ENCODE peak calls at places on chromosomes 11 and 22, in ten cellular contexts. Z is A549; L is NCI-H1105; X is Calu3; C is stimulated activated CD4-positive, alpha-beta T cell treated with anti-CD3 and anti-CD28 coated beads, Interleukin-4, amount 100 ng/mL, for 48 hours; O is aorta; D is choroid plexus epithelial cell; J is posterior cingulate gyrus; K is amniotic stem cell; Q is GOT3. Y is an unnamed sample.

GRCh38 chr11:116232364-116232801 is 540.4 kb downstream of the BUD13 start:
- DNase-seq in Z (no peak), L (peak), X (no peak), C (no peak), O (no peak), D (no peak), J (no peak), K (no peak), Q (no peak), Y (no peak)

GRCh38 chr22:46649176-46650077 is 29.2 kb downstream of the GRAMD4 start:
- DNase-seq in Z (peak), L (peak), X (no peak), C (no peak), O (no peak), D (peak), J (no peak), K (no peak), Q (no peak), Y (no peak)

GRCh38 chr11:47028530-47029093 is 92.1 kb downstream of the CSTPP1 start:
- DNase-seq in Z (no peak), L (no peak), X (no peak), C (no peak), O (no peak), D (no peak), J (no peak), K (no peak), Q (no peak), Y (no peak)

GRCh38 chr11:129950319-129951034 is 52.2 kb downstream of the PRDM10 start:
- DNase-seq in Z (no peak), L (no peak), X (no peak), C (no peak), O (no peak), D (peak), J (peak), K (no peak), Q (no peak), Y (no peak)

GRCh38 chr11:119741369-119742262 is 12.6 kb upstream of the NECTIN1 start:
- DNase-seq in Z (peak), L (no peak), X (peak), C (peak), O (peak), D (no peak), J (peak), K (no peak), Q (no peak), Y (no peak)

GRCh38 chr11:72669527-72669926 is 4.7 kb downstream of the PDE2A start:
- DNase-seq in Z (no peak), L (no peak), X (no peak), C (no peak), O (no peak), D (no peak), J (no peak), K (no peak), Q (no peak), Y (no peak)

GRCh38 chr11:40384991-40385390 is 1074.5 kb downstream of the LRRC4C start:
- DNase-seq in Z (no peak), L (no peak), X (no peak), C (no peak), O (no peak), D (peak), J (no peak), K (peak), Q (no peak), Y (no peak)

GRCh38 chr11:118622376-118623290 is 15.2 kb downstream of the PHLDB1 start:
- DNase-seq in Z (peak), L (peak), X (peak), C (no peak), O (peak), D (peak), J (peak), K (peak), Q (no peak), Y (peak)

GRCh38 chr11:103659138-103659734 is 377.2 kb upstream of the DDI1 start:
- DNase-seq in Z (peak), L (no peak), X (peak), C (no peak), O (no peak), D (peak), J (no peak), K (no peak), Q (no peak), Y (peak)

GRCh38 chr11:78737891-78738290 is 163.2 kb upstream of the NARS2 start:
- DNase-seq in Z (no peak), L (no peak), X (no peak), C (no peak), O (no peak), D (peak), J (no peak), K (no peak), Q (no peak), Y (no peak)

GRCh38 chr11:33652001-33652400 is 48.6 kb downstream of the C11orf91 start:
- DNase-seq in Z (no peak), L (no peak), X (no peak), C (no peak), O (no peak), D (peak), J (no peak), K (no peak), Q (no peak), Y (no peak)

GRCh38 chr22:50476819-50477344 is 2.0 kb upstream of the SBF1 start:
- DNase-seq in Z (no peak), L (no peak), X (no peak), C (no peak), O (no peak), D (no peak), J (no peak), K (no peak), Q (no peak), Y (no peak)

GRCh38 chr11:35146074-35146521 is 7.1 kb downstream of the CD44 start:
- DNase-seq in Z (no peak), L (no peak), X (peak), C (peak), O (no peak), D (no peak), J (no peak), K (no peak), Q (no peak), Y (no peak)

GRCh38 chr11:66363805-66364535 is 7.6 kb downstream of the SLC29A2 start:
- DNase-seq in Z (peak), L (no peak), X (peak), C (peak), O (peak), D (peak), J (no peak), K (no peak), Q (no peak), Y (peak)

GRCh38 chr11:123185326-123185725 is 9.7 kb downstream of the CLMP start:
- DNase-seq in Z (no peak), L (no peak), X (no peak), C (no peak), O (no peak), D (no peak), J (no peak), K (no peak), Q (no peak), Y (no peak)

GRCh38 chr22:49404576-49405199 is 423.0 kb downstream of the BRD1 start:
- DNase-seq in Z (no peak), L (no peak), X (no peak), C (no peak), O (peak), D (no peak), J (no peak), K (no peak), Q (no peak), Y (no peak)

GRCh38 chr11:32374261-32374711 is 61.1 kb downstream of the WT1 start:
- DNase-seq in Z (peak), L (no peak), X (peak), C (peak), O (no peak), D (peak), J (no peak), K (no peak), Q (no peak), Y (peak)

GRCh38 chr11:94563176-94563847 is 3.9 kb upstream of the PIWIL4 start:
- DNase-seq in Z (no peak), L (no peak), X (no peak), C (no peak), O (no peak), D (peak), J (no peak), K (peak), Q (no peak), Y (no peak)

GRCh38 chr11:250740-251299 is 14.0 kb downstream of the PSMD13 start:
- DNase-seq in Z (peak), L (no peak), X (peak), C (peak), O (peak), D (peak), J (peak), K (no peak), Q (no peak), Y (peak)

GRCh38 chr11:6557761-6558674 is 45.4 kb downstream of the RRP8 start:
- DNase-seq in Z (no peak), L (no peak), X (no peak), C (no peak), O (peak), D (no peak), J (no peak), K (no peak), Q (no peak), Y (no peak)

GRCh38 chr11:103631841-103632240 is 404.6 kb upstream of the DDI1 start:
- DNase-seq in Z (peak), L (no peak), X (no peak), C (no peak), O (no peak), D (no peak), J (no peak), K (no peak), Q (no peak), Y (no peak)

GRCh38 chr22:46738961-46739870 is 1.2 kb upstream of the CERK start:
- DNase-seq in Z (peak), L (peak), X (peak), C (no peak), O (no peak), D (peak), J (no peak), K (peak), Q (no peak), Y (no peak)

GRCh38 chr11:3823303-3823702 is 14.9 kb downstream of the PGAP2 start:
- DNase-seq in Z (peak), L (no peak), X (no peak), C (no peak), O (no peak), D (peak), J (no peak), K (peak), Q (no peak), Y (no peak)

GRCh38 chr11:125728969-125729368 is 17.1 kb upstream of the PATE1 start:
- DNase-seq in Z (no peak), L (no peak), X (no peak), C (no peak), O (no peak), D (no peak), J (no peak), K (no peak), Q (no peak), Y (no peak)

GRCh38 chr11:62789576-62789975 is 2.2 kb downstream of the TMEM223 start:
- DNase-seq in Z (no peak), L (no peak), X (no peak), C (no peak), O (no peak), D (no peak), J (no peak), K (no peak), Q (no peak), Y (no peak)

GRCh38 chr22:41664490-41664889 is 24.2 kb downstream of the SNU13 start:
- DNase-seq in Z (no peak), L (no peak), X (no peak), C (no peak), O (no peak), D (no peak), J (no peak), K (no peak), Q (no peak), Y (no peak)

GRCh38 chr22:47192651-47193437 is 430.4 kb downstream of the TBC1D22A start:
- DNase-seq in Z (peak), L (no peak), X (peak), C (no peak), O (peak), D (no peak), J (no peak), K (no peak), Q (no peak), Y (no peak)

GRCh38 chr11:119029340-119030028 is 1.2 kb downstream of the SLC37A4 start:
- DNase-seq in Z (no peak), L (no peak), X (peak), C (no peak), O (peak), D (no peak), J (no peak), K (no peak), Q (no peak), Y (peak)

GRCh38 chr22:45334068-45334467 is 24.3 kb downstream of the FAM118A start:
- DNase-seq in Z (no peak), L (no peak), X (no peak), C (no peak), O (no peak), D (no peak), J (no peak), K (no peak), Q (no peak), Y (no peak)

GRCh38 chr11:77642228-77642627 is 4.6 kb upstream of the CLNS1A start:
- DNase-seq in Z (no peak), L (no peak), X (no peak), C (no peak), O (no peak), D (no peak), J (no peak), K (no peak), Q (no peak), Y (no peak)

GRCh38 chr11:120581317-120581716 is 69.8 kb downstream of the GRIK4 start:
- DNase-seq in Z (no peak), L (no peak), X (no peak), C (no peak), O (no peak), D (no peak), J (no peak), K (no peak), Q (no peak), Y (no peak)

GRCh38 chr22:38347944-38348750 is 30.9 kb upstream of the CSNK1E start:
- DNase-seq in Z (no peak), L (no peak), X (no peak), C (no peak), O (no peak), D (no peak), J (no peak), K (no peak), Q (no peak), Y (no peak)

GRCh38 chr11:127859941-127860354 is 727.4 kb downstream of the ETS1 start:
- DNase-seq in Z (no peak), L (no peak), X (no peak), C (no peak), O (no peak), D (no peak), J (peak), K (no peak), Q (no peak), Y (no peak)

GRCh38 chr11:97667057-97667456 is 1277.2 kb downstream of the JRKL start:
- DNase-seq in Z (no peak), L (no peak), X (no peak), C (no peak), O (peak), D (no peak), J (no peak), K (no peak), Q (no peak), Y (no peak)

GRCh38 chr11:102109896-102110760 is at the start of gene YAP1:
- DNase-seq in Z (peak), L (peak), X (peak), C (peak), O (peak), D (peak), J (peak), K (peak), Q (peak), Y (peak)

GRCh38 chr22:49968313-49968830 is 7.8 kb downstream of the PIM3 start:
- DNase-seq in Z (no peak), L (no peak), X (no peak), C (no peak), O (no peak), D (no peak), J (peak), K (no peak), Q (no peak), Y (peak)

GRCh38 chr11:109112748-109113378 is 309.1 kb upstream of the C11orf87 start:
- DNase-seq in Z (no peak), L (peak), X (no peak), C (no peak), O (no peak), D (no peak), J (no peak), K (no peak), Q (no peak), Y (peak)

GRCh38 chr11:111097191-111097590 is 148.3 kb upstream of the POU2AF2 start:
- DNase-seq in Z (peak), L (no peak), X (no peak), C (no peak), O (peak), D (peak), J (no peak), K (no peak), Q (no peak), Y (no peak)